ENCODE peak calls at places on chromosomes 12 and 14, in seven cellular contexts. C is transverse colon, V is endothelial cell of umbilical vein, R is A549, J is IMR-90, U is heart left ventricle, K is breast epithelium. M is an unnamed sample. For H3K4me1, the result is how much of the 10 kb centered on the place peaks cover.

GRCh38 chr12:12156835-12157234 is 86.1 kb downstream of the BCL2L14 start:
- DNase-seq in U (no peak), R (no peak), J (no peak), C (no peak), V (no peak), K (no peak), M (no peak)

GRCh38 chr12:91986084-91986483 is 159.6 kb downstream of the BTG1 start:
- DNase-seq in K (no peak), J (peak), U (no peak), V (peak), R (peak), C (no peak), M (no peak)

GRCh38 chr12:78035913-78036658 is 205.4 kb downstream of the NAV3 start:
- DNase-seq in V (no peak), J (peak), C (no peak), R (no peak), U (no peak), K (no peak), M (no peak)

GRCh38 chr14:50031534-50032313 is 84.6 kb downstream of the VCPKMT start:
- DNase-seq in V (no peak), R (no peak), U (no peak), J (peak), K (no peak), C (no peak), M (no peak)

GRCh38 chr12:4025420-4026358 is 152.5 kb upstream of the PARP11 start:
- DNase-seq in J (no peak), R (no peak), U (no peak), C (no peak), K (no peak), V (no peak), M (no peak)

GRCh38 chr12:109988903-109989302 is 7.3 kb downstream of the GIT2 start:
- DNase-seq in U (no peak), V (peak), K (no peak), C (no peak), R (no peak), J (no peak), M (no peak)

GRCh38 chr14:68806526-68807147 is 13.8 kb upstream of the ZFP36L1 start:
- DNase-seq in K (no peak), R (no peak), J (no peak), U (no peak), V (no peak), C (no peak), M (no peak)

GRCh38 chr14:88013750-88014349 is 8.9 kb downstream of the GPR65 start:
- DNase-seq in C (peak), R (peak), J (peak), K (peak), U (peak), V (peak), M (peak)

GRCh38 chr12:47602330-47602729 is 103.5 kb downstream of the RPAP3 start:
- DNase-seq in R (no peak), K (no peak), V (peak), C (no peak), U (no peak), J (peak), M (no peak)

GRCh38 chr12:59036973-59037807 is 116.9 kb upstream of the LRIG3 start:
- DNase-seq in J (peak), K (no peak), C (no peak), R (no peak), U (no peak), V (peak), M (no peak)

GRCh38 chr12:30896461-30896860 is 30.1 kb upstream of the TSPAN11 start:
- DNase-seq in C (no peak), V (no peak), R (no peak), K (no peak), U (no peak), J (peak), M (no peak)

GRCh38 chr14:73467377-73467776 is 9.0 kb upstream of the NUMB start:
- DNase-seq in C (no peak), J (peak), U (peak), R (no peak), V (no peak), K (no peak), M (no peak)

GRCh38 chr14:106564058-106564643 is 1037.8 kb downstream of the TMEM121 start:
- DNase-seq in J (no peak), R (peak), U (no peak), C (peak), V (no peak), K (no peak), M (no peak)

GRCh38 chr14:60204843-60205774 is 39.9 kb upstream of the DHRS7 start:
- DNase-seq in R (no peak), U (no peak), C (no peak), J (no peak), V (no peak), K (no peak), M (no peak)

GRCh38 chr14:51967521-51967920 is 21.8 kb upstream of the RTRAF start:
- DNase-seq in J (peak), K (no peak), R (no peak), U (no peak), C (no peak), V (no peak), M (no peak)

GRCh38 chr12:23949212-23950010 is at the start of gene SOX5:
- DNase-seq in K (no peak), C (no peak), J (peak), U (no peak), R (no peak), V (peak), M (no peak)

GRCh38 chr14:91286530-91286937 is 42.0 kb upstream of the GPR68 start:
- DNase-seq in K (peak), R (peak), V (peak), U (peak), J (peak), C (peak), M (peak)

GRCh38 chr12:123979566-123979965 is 6.6 kb downstream of the ZNF664 start:
- DNase-seq in R (no peak), V (no peak), J (no peak), C (no peak), U (no peak), K (no peak), M (no peak)

GRCh38 chr14:92596328-92596943 is 82.9 kb downstream of the RIN3 start:
- DNase-seq in K (no peak), J (no peak), U (no peak), V (no peak), C (no peak), R (no peak), M (no peak)

GRCh38 chr14:106549064-106549463 is 1022.7 kb downstream of the TMEM121 start:
- DNase-seq in C (no peak), K (no peak), R (no peak), V (no peak), J (no peak), U (no peak), M (peak)

GRCh38 chr12:6635856-6636521 is at the start of gene LPAR5:
- DNase-seq in V (no peak), C (peak), R (peak), U (no peak), K (no peak), J (no peak), M (peak)

GRCh38 chr14:23522643-23523198 is 28.8 kb downstream of the ZFHX2 start:
- DNase-seq in U (no peak), R (no peak), V (no peak), K (no peak), C (no peak), J (no peak), M (no peak)

GRCh38 chr12:46268349-46268616 is 560 bp downstream of the SLC38A1 start:
- DNase-seq in U (no peak), V (no peak), R (no peak), K (peak), C (no peak), J (peak), M (no peak)

GRCh38 chr12:122090759-122091535 is 12.4 kb downstream of the MLXIP start:
- DNase-seq in C (no peak), V (no peak), R (no peak), J (peak), K (no peak), U (no peak), M (no peak)

GRCh38 chr12:68326720-68327119 is 5.4 kb downstream of the MDM1 start:
- DNase-seq in V (no peak), R (no peak), U (no peak), K (no peak), C (no peak), J (no peak), M (no peak)

GRCh38 chr14:65255029-65255545 is 152.8 kb upstream of the MAX start:
- DNase-seq in K (no peak), V (no peak), C (no peak), U (no peak), R (peak), J (peak), M (no peak)

GRCh38 chr12:132410849-132411248 is 79.1 kb upstream of the FBRSL1 start:
- DNase-seq in C (no peak), V (no peak), R (no peak), U (no peak), J (no peak), K (no peak), M (no peak)
- TF ChIP-seq POLR2A in C (no peak), V (no peak), R (no peak), U (no peak), J (no peak), K (no peak), M (no peak)

DNA sequence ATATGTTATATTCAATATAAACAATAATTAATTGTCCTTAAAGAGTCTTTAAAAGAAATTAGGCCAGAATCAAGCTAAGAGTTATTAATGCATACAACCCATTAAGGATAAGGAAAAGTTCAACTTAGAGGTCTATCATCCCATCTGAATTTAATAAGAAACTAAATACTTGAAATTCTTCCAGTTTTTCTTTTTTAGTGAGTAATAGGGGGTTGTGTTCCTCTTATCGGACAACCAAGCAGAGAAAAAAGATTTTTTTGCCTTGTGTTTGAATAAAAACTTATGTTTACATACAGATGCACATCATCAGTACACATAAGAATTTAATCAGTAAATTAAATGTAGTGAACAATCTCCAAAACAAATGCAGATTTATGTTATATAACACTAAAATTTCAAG is 32.5 kb downstream of the PAWR start:
- DNase-seq in V (no peak), R (no peak), K (no peak), J (peak), C (no peak), U (no peak), M (no peak)
- H3K4me1 ChIP-seq in V (under half), R (under half), K (under half), J (under half), C (under half), U (under half), M (under half)

GRCh38 chr12:9960613-9961012 is 10.6 kb upstream of the CLEC12A start:
- DNase-seq in V (no peak), C (no peak), U (no peak), J (no peak), R (no peak), K (no peak), M (no peak)

GRCh38 chr12:9957834-9958233 is 13.4 kb upstream of the CLEC12A start:
- DNase-seq in V (no peak), U (no peak), K (no peak), J (no peak), R (no peak), C (no peak), M (no peak)

GRCh38 chr12:9961901-9962300 is 9.3 kb upstream of the CLEC12A start:
- DNase-seq in J (no peak), K (no peak), R (no peak), V (no peak), U (no peak), C (no peak), M (no peak)

GRCh38 chr12:9961106-9961505 is 10.1 kb upstream of the CLEC12A start:
- DNase-seq in V (no peak), U (no peak), K (no peak), C (no peak), R (no peak), J (no peak), M (no peak)
- TF ChIP-seq POLR2A in V (no peak), U (no peak), K (no peak), C (no peak), R (no peak), J (no peak), M (no peak)

GRCh38 chr12:108712925-108713203 is 18.5 kb downstream of the CORO1C start:
- DNase-seq in C (no peak), J (no peak), R (no peak), V (no peak), K (no peak), U (no peak), M (no peak)

GRCh38 chr12:108713471-108713870 is 17.8 kb downstream of the CORO1C start:
- DNase-seq in C (no peak), V (no peak), K (no peak), R (no peak), U (no peak), J (no peak), M (no peak)

GRCh38 chr12:108720757-108721514 is 10.4 kb downstream of the CORO1C start:
- DNase-seq in U (no peak), C (no peak), R (no peak), J (no peak), K (no peak), V (no peak), M (no peak)

GRCh38 chr12:108714866-108715265 is 16.5 kb downstream of the CORO1C start:
- DNase-seq in K (no peak), U (no peak), C (no peak), V (no peak), R (no peak), J (no peak), M (no peak)

GRCh38 chr12:108717243-108717642 is 14.1 kb downstream of the CORO1C start:
- DNase-seq in K (no peak), U (no peak), C (no peak), V (no peak), R (no peak), J (no peak), M (no peak)
- H3K4me1 ChIP-seq in K (under half), U (half or more), C (under half), V (under half), R (half or more), J (under half), M (under half)